ENCODE peak calls at places on chromosomes 16 and 17, in six cellular contexts. One of them, this sample, is unnamed.

GRCh38 chr17:6374271-6374691 is 60.6 kb downstream of the AIPL1 start:
- DNase-seq in tibial nerve: no peak
- DNase-seq in A549: no peak
- DNase-seq in SK-N-SH: no peak
- DNase-seq in stomach: no peak
- DNase-seq in sigmoid colon: no peak
- DNase-seq in this sample: no peak

GRCh38 chr17:72342582-72343527 is 222.0 kb downstream of the SOX9 start:
- DNase-seq in tibial nerve: peak; percentile 53
- DNase-seq in A549: no peak
- DNase-seq in SK-N-SH: no peak
- DNase-seq in stomach: no peak
- DNase-seq in sigmoid colon: no peak
- DNase-seq in this sample: no peak

GRCh38 chr17:3944485-3945388 is 19.5 kb downstream of the ATP2A3 start:
- DNase-seq in tibial nerve: peak; percentile 34
- DNase-seq in A549: peak; percentile 36
- DNase-seq in SK-N-SH: peak; percentile 100
- DNase-seq in stomach: peak; percentile 66
- DNase-seq in sigmoid colon: peak; percentile 86
- DNase-seq in this sample: peak; percentile 94

GRCh38 chr17:53313746-53314145 is 509.0 kb upstream of the KIF2B start:
- DNase-seq in tibial nerve: no peak
- DNase-seq in A549: no peak
- DNase-seq in SK-N-SH: no peak
- DNase-seq in stomach: no peak
- DNase-seq in sigmoid colon: no peak
- DNase-seq in this sample: no peak

GRCh38 chr17:37067555-37068111 is 118.9 kb downstream of the AATF start:
- DNase-seq in tibial nerve: peak; percentile 22
- DNase-seq in A549: peak; percentile 86
- DNase-seq in SK-N-SH: peak; percentile 44
- DNase-seq in stomach: peak; percentile 93
- DNase-seq in sigmoid colon: peak; percentile 69
- DNase-seq in this sample: peak; percentile 43

GRCh38 chr17:81964081-81964849 is 3.3 kb upstream of the NOTUM start:
- DNase-seq in tibial nerve: no peak
- DNase-seq in A549: no peak
- DNase-seq in SK-N-SH: no peak
- DNase-seq in stomach: no peak
- DNase-seq in sigmoid colon: no peak
- DNase-seq in this sample: no peak

GRCh38 chr16:76265434-76266045 is 11.7 kb upstream of the CNTNAP4 start:
- DNase-seq in tibial nerve: no peak
- DNase-seq in A549: peak; percentile 27
- DNase-seq in SK-N-SH: peak; percentile 10
- DNase-seq in stomach: no peak
- DNase-seq in sigmoid colon: no peak
- DNase-seq in this sample: no peak

GRCh38 chr17:75892556-75893224 is 4.1 kb downstream of the TRIM65 start:
- DNase-seq in tibial nerve: no peak
- DNase-seq in A549: no peak
- DNase-seq in SK-N-SH: no peak
- DNase-seq in stomach: no peak
- DNase-seq in sigmoid colon: peak; percentile 69
- DNase-seq in this sample: no peak

GRCh38 chr17:42016411-42016831 is 818 bp downstream of the DNAJC7 start:
- DNase-seq in tibial nerve: no peak
- DNase-seq in A549: no peak
- DNase-seq in SK-N-SH: peak; percentile 34
- DNase-seq in stomach: no peak
- DNase-seq in sigmoid colon: no peak
- DNase-seq in this sample: no peak

GRCh38 chr17:43431741-43432523 is 33.1 kb downstream of the ARL4D start:
- DNase-seq in tibial nerve: no peak
- DNase-seq in A549: no peak
- DNase-seq in SK-N-SH: no peak
- DNase-seq in stomach: no peak
- DNase-seq in sigmoid colon: peak; percentile 75
- DNase-seq in this sample: no peak

GRCh38 chr17:34570491-34570890 is 8.9 kb upstream of the TMEM132E start:
- DNase-seq in tibial nerve: no peak
- DNase-seq in A549: no peak
- DNase-seq in SK-N-SH: no peak
- DNase-seq in stomach: no peak
- DNase-seq in sigmoid colon: no peak
- DNase-seq in this sample: no peak

GRCh38 chr16:49596119-49596518 is 222.5 kb downstream of the C16orf78 start:
- DNase-seq in tibial nerve: no peak
- DNase-seq in A549: no peak
- DNase-seq in SK-N-SH: peak; percentile 63
- DNase-seq in stomach: peak; percentile 21
- DNase-seq in sigmoid colon: no peak
- DNase-seq in this sample: no peak

GRCh38 chr16:27326738-27327585 is 13.2 kb downstream of the IL4R start:
- DNase-seq in tibial nerve: peak; percentile 51
- DNase-seq in A549: peak; percentile 81
- DNase-seq in SK-N-SH: peak; percentile 40
- DNase-seq in stomach: peak; percentile 71
- DNase-seq in sigmoid colon: peak; percentile 96
- DNase-seq in this sample: peak; percentile 80

GRCh38 chr16:82735696-82736095 is 108.9 kb downstream of the CDH13 start:
- DNase-seq in tibial nerve: no peak
- DNase-seq in A549: no peak
- DNase-seq in SK-N-SH: no peak
- DNase-seq in stomach: no peak
- DNase-seq in sigmoid colon: no peak
- DNase-seq in this sample: no peak

GRCh38 chr16:77398495-77398894 is 36.3 kb downstream of the ADAMTS18 start:
- DNase-seq in tibial nerve: no peak
- DNase-seq in A549: no peak
- DNase-seq in SK-N-SH: no peak
- DNase-seq in stomach: no peak
- DNase-seq in sigmoid colon: no peak
- DNase-seq in this sample: no peak
- TF ChIP-seq EP300 in tibial nerve: no peak
- TF ChIP-seq EP300 in A549: no peak
- TF ChIP-seq EP300 in SK-N-SH: no peak
- TF ChIP-seq EP300 in stomach: no peak
- TF ChIP-seq EP300 in sigmoid colon: no peak
- TF ChIP-seq EP300 in this sample: no peak

DNA sequence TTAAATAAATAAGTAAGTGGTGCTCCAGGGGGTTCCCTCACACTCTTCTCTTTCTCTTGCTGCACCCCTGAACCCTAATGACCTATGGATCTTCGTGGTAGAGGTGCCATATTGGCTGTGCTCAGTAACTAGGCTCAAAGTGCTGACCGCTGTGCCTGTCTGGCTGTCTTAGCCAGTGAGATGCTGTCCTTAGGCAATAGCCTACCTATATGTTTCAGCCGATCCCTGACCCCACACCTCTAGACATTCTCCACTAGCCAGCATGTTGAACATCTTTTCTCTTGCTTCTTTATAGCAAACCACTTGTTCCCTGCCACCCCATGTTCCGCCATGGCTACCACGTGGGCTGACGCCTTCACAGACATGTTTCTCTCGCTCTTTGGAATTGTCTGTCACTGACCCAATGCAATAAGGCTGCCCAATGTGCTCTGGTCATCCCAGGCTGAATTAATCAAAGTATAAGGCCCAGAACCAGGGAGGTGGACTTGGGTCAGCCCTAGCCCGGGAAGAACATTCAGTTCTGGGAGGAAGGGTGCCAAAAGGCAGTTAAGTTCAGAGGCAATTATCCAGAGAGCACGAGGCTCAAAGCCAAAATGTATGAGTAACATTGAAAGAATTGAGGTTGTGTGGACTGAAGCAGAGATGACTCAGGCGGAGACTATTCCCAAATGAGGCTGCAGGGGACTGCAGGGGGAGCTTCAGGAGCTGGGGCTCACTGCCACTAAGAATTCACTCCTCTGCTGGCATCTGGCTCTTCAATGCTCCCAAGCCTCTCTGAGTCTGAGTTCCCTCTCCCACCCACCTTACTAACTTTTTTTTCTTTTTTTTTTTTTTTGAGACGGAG is 28.7 kb upstream of the TNRC6A start:
- DNase-seq in tibial nerve: peak; percentile 60
- DNase-seq in A549: peak; percentile 94
- DNase-seq in SK-N-SH: peak; percentile 28
- DNase-seq in stomach: peak; percentile 46
- DNase-seq in sigmoid colon: peak; percentile 96
- DNase-seq in this sample: peak; percentile 70
- TF ChIP-seq EP300 in tibial nerve: peak; percentile 98
- TF ChIP-seq EP300 in A549: peak; percentile 71
- TF ChIP-seq EP300 in SK-N-SH: peak; percentile 34
- TF ChIP-seq EP300 in stomach: peak; percentile 96
- TF ChIP-seq EP300 in sigmoid colon: peak; percentile 96
- TF ChIP-seq EP300 in this sample: peak; percentile 74

GRCh38 chr17:27578718-27579085 is 52.3 kb upstream of the LGALS9 start:
- DNase-seq in tibial nerve: no peak
- DNase-seq in A549: no peak
- DNase-seq in SK-N-SH: no peak
- DNase-seq in stomach: no peak
- DNase-seq in sigmoid colon: no peak
- DNase-seq in this sample: no peak
- TF ChIP-seq EP300 in tibial nerve: no peak
- TF ChIP-seq EP300 in A549: no peak
- TF ChIP-seq EP300 in SK-N-SH: no peak
- TF ChIP-seq EP300 in stomach: no peak
- TF ChIP-seq EP300 in sigmoid colon: no peak
- TF ChIP-seq EP300 in this sample: no peak

GRCh38 chr16:4945560-4946502 is 8.9 kb upstream of the PPL start:
- DNase-seq in tibial nerve: peak; percentile 40
- DNase-seq in A549: peak; percentile 74
- DNase-seq in SK-N-SH: no peak
- DNase-seq in stomach: no peak
- DNase-seq in sigmoid colon: peak; percentile 75
- DNase-seq in this sample: peak; percentile 53

GRCh38 chr16:4946917-4947316 is 10.0 kb upstream of the PPL start:
- DNase-seq in tibial nerve: no peak
- DNase-seq in A549: no peak
- DNase-seq in SK-N-SH: no peak
- DNase-seq in stomach: no peak
- DNase-seq in sigmoid colon: no peak
- DNase-seq in this sample: no peak

GRCh38 chr16:4942481-4942880 is 5.5 kb upstream of the PPL start:
- DNase-seq in tibial nerve: no peak
- DNase-seq in A549: no peak
- DNase-seq in SK-N-SH: no peak
- DNase-seq in stomach: no peak
- DNase-seq in sigmoid colon: no peak
- DNase-seq in this sample: no peak

GRCh38 chr16:4947722-4948503 is 10.2 kb upstream of the SEC14L5 start:
- DNase-seq in tibial nerve: no peak
- DNase-seq in A549: no peak
- DNase-seq in SK-N-SH: no peak
- DNase-seq in stomach: no peak
- DNase-seq in sigmoid colon: no peak
- DNase-seq in this sample: no peak

DNA sequence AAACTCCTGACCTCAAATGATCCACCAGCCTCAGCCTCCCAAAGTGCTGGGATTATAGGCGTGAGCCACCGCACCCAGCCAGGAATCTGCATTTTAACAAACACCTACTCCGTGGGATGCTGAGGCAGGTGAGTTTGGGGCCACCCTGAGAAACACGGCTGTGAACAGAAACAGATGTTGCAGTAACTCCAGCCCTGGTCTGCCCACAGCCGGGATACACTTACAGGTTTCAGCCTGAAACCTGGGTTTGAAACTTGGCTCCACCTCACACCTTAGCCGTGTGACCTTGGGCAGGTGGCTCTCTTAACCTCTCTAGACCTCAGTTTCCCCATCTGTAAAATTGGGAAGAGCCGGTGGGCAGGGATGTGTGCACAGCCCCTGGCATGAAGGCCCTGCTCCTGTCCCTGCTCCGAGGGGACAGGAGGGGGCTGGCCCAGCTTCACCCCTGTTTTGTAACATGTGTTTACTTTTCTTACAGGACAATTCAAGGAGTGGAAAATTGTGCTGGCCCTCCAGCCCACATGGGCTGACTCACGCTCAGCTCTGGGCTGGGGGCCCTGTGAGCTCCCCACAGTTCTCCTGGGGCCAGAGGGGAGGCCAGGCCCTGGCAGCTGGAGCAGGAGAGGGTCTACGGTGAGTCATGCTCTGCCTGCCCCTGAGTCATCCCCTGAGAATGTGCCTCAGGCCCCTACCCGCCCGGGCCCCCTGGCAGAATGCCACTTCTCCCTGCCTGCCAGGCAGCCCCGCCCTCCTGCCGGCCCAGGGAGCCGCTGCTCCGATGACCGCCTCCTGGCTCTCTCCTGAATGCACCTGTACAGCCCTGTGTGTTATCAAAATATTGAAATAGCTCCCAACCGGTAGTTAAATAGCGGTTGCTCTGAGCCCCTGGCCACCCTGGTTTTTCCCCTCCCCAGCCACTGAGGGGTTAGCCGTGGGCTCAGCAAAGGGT is 7.7 kb upstream of the PPL start:
- DNase-seq in tibial nerve: peak; percentile 86
- DNase-seq in A549: peak; percentile 94
- DNase-seq in SK-N-SH: peak; percentile 64
- DNase-seq in stomach: peak; percentile 94
- DNase-seq in sigmoid colon: peak; percentile 98
- DNase-seq in this sample: peak; percentile 98
- TF ChIP-seq EP300 in tibial nerve: peak; percentile 90
- TF ChIP-seq EP300 in A549: peak; percentile 76
- TF ChIP-seq EP300 in SK-N-SH: peak; percentile 9
- TF ChIP-seq EP300 in stomach: no peak
- TF ChIP-seq EP300 in sigmoid colon: peak; percentile 5
- TF ChIP-seq EP300 in this sample: peak; percentile 50

GRCh38 chr16:24539850-24540484 is 601 bp downstream of the RBBP6 start:
- DNase-seq in tibial nerve: peak; percentile 20
- DNase-seq in A549: peak; percentile 52
- DNase-seq in SK-N-SH: no peak
- DNase-seq in stomach: peak; percentile 67
- DNase-seq in sigmoid colon: peak; percentile 84
- DNase-seq in this sample: peak; percentile 62

GRCh38 chr16:24540575-24541240 is 1.3 kb downstream of the RBBP6 start:
- DNase-seq in tibial nerve: no peak
- DNase-seq in A549: peak; percentile 25
- DNase-seq in SK-N-SH: peak; percentile 17
- DNase-seq in stomach: no peak
- DNase-seq in sigmoid colon: no peak
- DNase-seq in this sample: no peak

GRCh38 chr16:24539295-24539849 is at the start of gene RBBP6:
- DNase-seq in tibial nerve: peak; percentile 95
- DNase-seq in A549: peak; percentile 99
- DNase-seq in SK-N-SH: peak; percentile 94
- DNase-seq in stomach: peak; percentile 96
- DNase-seq in sigmoid colon: peak; percentile 98
- DNase-seq in this sample: peak; percentile 93

GRCh38 chr16:24537474-24538337 is 1.7 kb upstream of the RBBP6 start:
- DNase-seq in tibial nerve: no peak
- DNase-seq in A549: peak; percentile 80
- DNase-seq in SK-N-SH: peak; percentile 27
- DNase-seq in stomach: no peak
- DNase-seq in sigmoid colon: no peak
- DNase-seq in this sample: no peak

GRCh38 chr16:24538756-24539294 is 541 bp upstream of the RBBP6 start:
- DNase-seq in tibial nerve: no peak
- DNase-seq in A549: no peak
- DNase-seq in SK-N-SH: no peak
- DNase-seq in stomach: peak; percentile 67
- DNase-seq in sigmoid colon: no peak
- DNase-seq in this sample: no peak
- TF ChIP-seq EP300 in tibial nerve: no peak
- TF ChIP-seq EP300 in A549: no peak
- TF ChIP-seq EP300 in SK-N-SH: no peak
- TF ChIP-seq EP300 in stomach: no peak
- TF ChIP-seq EP300 in sigmoid colon: no peak
- TF ChIP-seq EP300 in this sample: no peak

GRCh38 chr16:4109250-4109736 is 6.9 kb downstream of the ADCY9 start:
- DNase-seq in tibial nerve: no peak
- DNase-seq in A549: peak; percentile 74
- DNase-seq in SK-N-SH: no peak
- DNase-seq in stomach: no peak
- DNase-seq in sigmoid colon: no peak
- DNase-seq in this sample: no peak
- TF ChIP-seq EP300 in tibial nerve: no peak
- TF ChIP-seq EP300 in A549: no peak
- TF ChIP-seq EP300 in SK-N-SH: no peak
- TF ChIP-seq EP300 in stomach: no peak
- TF ChIP-seq EP300 in sigmoid colon: no peak
- TF ChIP-seq EP300 in this sample: no peak